ENCODE peak calls at places on chromosome 22, in eight cellular contexts. K is PC-3, A is fibroblast of lung, Y is DND-41, O is MM.1S, I is astrocyte, N is GM23248, U is PC-9. L is an unnamed sample. For H4K20me1, the result is how much of the 10 kb centered on the place peaks cover.

GRCh38 chr22:44260216-44261035 is 52.3 kb downstream of the SHISAL1 start:
- DNase-seq in N (no peak), U (no peak), A (no peak), K (no peak), Y (no peak), I (no peak), O (no peak), L (no peak)

GRCh38 chr22:50260801-50261614 is 475 bp downstream of the MAPK12 start:
- DNase-seq in I (peak), O (peak), U (peak), Y (no peak), A (peak), K (peak), N (peak), L (peak)

GRCh38 chr22:42984814-42985540 is 30.0 kb downstream of the PACSIN2 start:
- DNase-seq in N (no peak), O (no peak), Y (no peak), A (no peak), K (no peak), I (no peak), U (no peak), L (no peak)

GRCh38 chr22:17919276-17920144 is 104.9 kb downstream of the MICAL3 start:
- DNase-seq in K (no peak), A (no peak), I (no peak), N (no peak), O (no peak), Y (no peak), U (no peak), L (peak)

GRCh38 chr22:35330258-35330861 is 30.7 kb downstream of the TOM1 start:
- DNase-seq in Y (peak), I (peak), N (peak), K (peak), U (no peak), O (no peak), A (peak), L (peak)

GRCh38 chr22:17772249-17772962 is 1.9 kb downstream of the BID start:
- DNase-seq in U (peak), O (no peak), A (no peak), Y (no peak), I (no peak), N (peak), K (peak), L (peak)

GRCh38 chr22:47627561-47628253 is 865.3 kb downstream of the TBC1D22A start:
- DNase-seq in K (peak), Y (no peak), N (no peak), I (no peak), U (no peak), O (no peak), A (peak), L (no peak)

GRCh38 chr22:49956418-49956770 is 4.2 kb upstream of the PIM3 start:
- DNase-seq in U (no peak), K (no peak), Y (no peak), N (no peak), A (no peak), I (no peak), O (peak), L (no peak)

GRCh38 chr22:49975543-49976389 is 15.2 kb downstream of the PIM3 start:
- DNase-seq in Y (no peak), A (no peak), O (no peak), I (peak), N (peak), K (no peak), U (no peak), L (peak)

GRCh38 chr22:31920306-31920705 is 24.0 kb upstream of the YWHAH start:
- DNase-seq in N (no peak), I (no peak), Y (no peak), K (no peak), O (no peak), A (no peak), U (no peak), L (no peak)

GRCh38 chr22:50015451-50016307 is 3.1 kb upstream of the IL17REL start:
- DNase-seq in A (no peak), N (no peak), K (no peak), Y (no peak), I (no peak), O (no peak), U (no peak), L (peak)

GRCh38 chr22:49181431-49181830 is 646.2 kb downstream of the BRD1 start:
- DNase-seq in A (no peak), N (no peak), O (no peak), I (no peak), K (no peak), Y (no peak), U (no peak), L (no peak)

DNA sequence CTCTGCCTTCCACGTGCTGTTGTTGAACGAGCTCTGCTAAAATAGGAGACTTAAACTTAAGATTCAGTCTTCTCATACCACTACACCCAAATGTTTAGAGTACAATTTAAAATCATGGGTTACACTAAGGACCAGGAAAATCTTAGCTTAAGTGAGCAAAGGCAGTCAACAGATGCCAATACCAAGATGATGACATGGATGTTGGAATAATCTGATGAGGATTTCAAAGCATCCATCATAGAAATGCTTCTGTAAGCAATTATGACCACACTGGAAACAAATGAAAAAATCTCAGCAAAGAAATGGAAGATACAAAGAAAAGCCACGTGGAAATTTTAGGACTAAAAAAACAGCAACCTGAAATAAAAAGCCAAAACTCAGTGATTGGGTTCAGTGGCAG is 109.8 kb downstream of the ATXN10 start:
- DNase-seq in K (no peak), U (no peak), A (no peak), I (peak), Y (no peak), N (no peak), O (no peak), L (no peak)
- H4K20me1 ChIP-seq in K (under half), U (under half), A (under half), I (under half), Y (under half), N (under half), O (under half), L (under half)

GRCh38 chr22:19843107-19843856 is 11.4 kb downstream of the GNB1L start:
- DNase-seq in U (no peak), A (no peak), Y (no peak), O (no peak), N (no peak), K (no peak), I (no peak), L (peak)
- H2AFZ ChIP-seq in U (no peak), A (no peak), Y (no peak), O (no peak), N (no peak), K (no peak), I (no peak), L (no peak)

GRCh38 chr22:36432592-36433317 is 45.0 kb upstream of the MYH9 start:
- DNase-seq in A (no peak), K (no peak), Y (no peak), N (no peak), O (no peak), U (no peak), I (peak), L (peak)
- H4K20me1 ChIP-seq in A (under half), K (under half), Y (under half), N (under half), O (under half), U (under half), I (under half), L (under half)

GRCh38 chr22:46588279-46589140 is 31.7 kb upstream of the GRAMD4 start:
- DNase-seq in U (no peak), K (no peak), I (no peak), N (no peak), Y (no peak), O (no peak), A (no peak), L (peak)

GRCh38 chr22:46587067-46587471 is 33.1 kb upstream of the GRAMD4 start:
- DNase-seq in U (no peak), K (no peak), O (no peak), Y (no peak), N (no peak), I (no peak), A (no peak), L (peak)

GRCh38 chr22:46586531-46587011 is 33.6 kb upstream of the GRAMD4 start:
- DNase-seq in I (no peak), U (no peak), A (no peak), O (no peak), N (no peak), Y (no peak), K (no peak), L (peak)

GRCh38 chr22:46589141-46589748 is 30.9 kb upstream of the GRAMD4 start:
- DNase-seq in I (no peak), A (no peak), O (no peak), Y (no peak), U (no peak), N (no peak), K (no peak), L (peak)

DNA sequence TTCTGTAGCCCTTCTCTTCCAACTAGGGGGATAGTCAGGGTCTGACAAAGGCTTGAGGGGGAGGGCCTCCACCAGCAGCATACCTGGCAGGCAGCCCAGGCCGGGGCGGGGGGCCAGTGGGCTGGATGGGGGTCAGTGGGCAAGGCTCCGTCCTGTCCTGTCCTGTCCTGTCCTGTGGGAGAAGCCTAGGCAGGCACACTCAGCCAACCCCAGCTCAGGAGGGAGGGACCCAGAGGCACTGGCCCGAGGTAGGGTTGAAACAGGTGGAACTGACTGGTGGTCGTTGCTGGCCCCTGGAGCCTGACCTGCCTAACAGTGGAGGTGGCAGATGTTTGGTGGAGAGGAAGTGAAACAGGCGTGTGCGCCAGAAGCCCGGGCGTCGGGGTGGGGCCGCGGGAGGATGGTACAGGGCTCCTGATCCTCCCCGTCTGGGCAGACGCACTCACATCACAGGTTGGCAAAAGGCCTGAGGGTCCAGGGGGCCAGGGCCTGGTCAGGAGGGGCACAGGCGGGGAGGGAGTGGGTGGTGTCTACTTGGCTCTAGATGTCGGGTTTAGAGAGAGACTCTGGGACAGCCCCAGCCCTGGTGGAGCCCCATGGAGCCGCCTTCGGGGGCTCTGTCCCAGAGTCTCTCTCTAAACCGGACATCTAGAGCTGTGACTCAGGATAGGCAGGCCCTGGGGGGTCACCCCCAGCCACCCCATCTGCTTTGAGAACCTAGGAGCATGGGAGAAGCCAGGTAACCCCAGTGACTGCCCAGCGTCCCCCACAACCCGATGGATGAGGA is 32.5 kb upstream of the GRAMD4 start:
- DNase-seq in O (peak), N (no peak), K (no peak), A (no peak), Y (no peak), I (no peak), U (no peak), L (peak)
- H2AFZ ChIP-seq in O (peak), N (no peak), K (no peak), A (no peak), Y (no peak), I (no peak), U (no peak), L (no peak)

L was measured in osteoblast.